ENCODE peak calls at places on chromosomes 4 and X, in five cellular contexts. R is K562, M is fibroblast of mammary gland, H is kidney glomerular epithelial cell, Z is upper lobe of right lung. D is an unnamed sample.

GRCh38 chr4:15116509-15117079 is 114.3 kb downstream of the CPEB2 start:
- DNase-seq in M (no peak), Z (no peak), R (no peak), H (peak), D (no peak)

GRCh38 chrX:2693526-2694002 is 2.5 kb downstream of the CD99 start:
- DNase-seq in Z (no peak), H (no peak), R (no peak), M (no peak), D (no peak)

GRCh38 chrX:68848189-68848940 is 19.5 kb downstream of the EFNB1 start:
- DNase-seq in H (no peak), Z (no peak), R (no peak), M (no peak), D (no peak)

GRCh38 chr4:3219761-3220481 is 29.0 kb upstream of the MSANTD1 start:
- DNase-seq in Z (no peak), R (no peak), M (no peak), H (no peak), D (peak)

GRCh38 chrX:129654652-129655546 is at the start of gene APLN:
- DNase-seq in R (no peak), H (no peak), Z (peak), M (peak), D (no peak)

GRCh38 chr4:151690164-151690856 is 70.5 kb downstream of the GATB start:
- DNase-seq in M (peak), R (no peak), H (peak), Z (no peak), D (no peak)

GRCh38 chr4:105389167-105389566 is 84.7 kb downstream of the PPA2 start:
- DNase-seq in Z (no peak), H (no peak), R (no peak), M (no peak), D (no peak)

GRCh38 chr4:87097075-87097474 is 123.3 kb downstream of the KLHL8 start:
- DNase-seq in H (no peak), Z (no peak), R (peak), M (no peak), D (no peak)

GRCh38 chr4:123924536-123924935 is 527.9 kb downstream of the SPRY1 start:
- DNase-seq in H (no peak), R (no peak), Z (no peak), M (peak), D (no peak)

GRCh38 chrX:17706676-17707075 is 30.6 kb upstream of the SCML1 start:
- DNase-seq in M (peak), Z (no peak), R (no peak), H (peak), D (no peak)

GRCh38 chr4:55468724-55469123 is 73.0 kb downstream of the TMEM165 start:
- DNase-seq in Z (no peak), R (no peak), M (peak), H (no peak), D (no peak)

GRCh38 chr4:119032921-119033685 is 102.5 kb upstream of the MYOZ2 start:
- DNase-seq in Z (no peak), H (no peak), R (no peak), M (no peak), D (no peak)

GRCh38 chr4:99462875-99463464 is 27.8 kb upstream of the ADH7 start:
- DNase-seq in R (peak), M (peak), Z (no peak), H (peak), D (no peak)

GRCh38 chr4:139027771-139028170 is 12.2 kb downstream of the NOCT start:
- DNase-seq in H (no peak), Z (no peak), R (no peak), M (peak), D (no peak)

GRCh38 chr4:4440333-4441061 is 53.6 kb downstream of the NSG1 start:
- DNase-seq in R (no peak), H (no peak), M (no peak), Z (no peak), D (no peak)

GRCh38 chr4:142326181-142326580 is 519.9 kb downstream of the INPP4B start:
- DNase-seq in Z (no peak), M (no peak), H (no peak), R (no peak), D (no peak)

GRCh38 chr4:153151535-153152452 is 52.4 kb upstream of the TRIM2 start:
- DNase-seq in H (peak), R (no peak), M (no peak), Z (peak), D (no peak)

GRCh38 chr4:175770555-175770954 is 41.5 kb downstream of the GPM6A start:
- DNase-seq in R (no peak), M (peak), H (no peak), Z (no peak), D (no peak)

GRCh38 chr4:91256043-91256442 is 1047.7 kb upstream of the GRID2 start:
- DNase-seq in R (no peak), Z (no peak), M (no peak), H (no peak), D (no peak)

GRCh38 chr4:157265281-157265680 is 44.8 kb downstream of the GRIA2 start:
- DNase-seq in Z (no peak), H (no peak), M (peak), R (no peak), D (no peak)

GRCh38 chr4:2761035-2761923 is 5.1 kb upstream of the TNIP2 start:
- DNase-seq in Z (peak), R (no peak), H (no peak), M (no peak), D (no peak)

GRCh38 chr4:8322794-8323704 is 53.5 kb downstream of the HTRA3 start:
- DNase-seq in M (no peak), H (no peak), R (no peak), Z (no peak), D (peak)

GRCh38 chr4:159312236-159312635 is 209.4 kb downstream of the RAPGEF2 start:
- DNase-seq in R (no peak), M (no peak), H (no peak), Z (no peak), D (no peak)

D was measured in RWPE2.